ENCODE peak calls at places on chromosome 21, in nine cellular contexts. A is activated T-cell treated with anti-CD3 and anti-CD28 coated beads for 1 hour, O is cardiac fibroblast, F is hypothalamus, I is GDM1, M is H54, B is GM10248, N is HFF-Myc, T is GM23338. U is an unnamed sample.
A peak's percentile ranks its signal among the peaks of the same experiment; 100 is the strongest.

GRCh38 chr21:25907573-25908275 is 173.0 kb downstream of the GABPA start:
- DNase-seq in T (no peak), I (no peak), O (no peak), F (peak; percentile 17), M (no peak), A (no peak), B (no peak), N (no peak), U (no peak)

GRCh38 chr21:42198949-42199348 is 20.0 kb upstream of the ABCG1 start:
- DNase-seq in I (no peak), A (no peak), F (no peak), B (no peak), N (no peak), O (no peak), M (no peak), T (no peak), U (no peak)

GRCh38 chr21:20272791-20273362 is 725.3 kb upstream of the NCAM2 start:
- DNase-seq in T (no peak), A (no peak), O (no peak), N (no peak), B (no peak), F (no peak), I (peak; percentile 17), M (no peak), U (no peak)

GRCh38 chr21:40793057-40793456 is 53.9 kb downstream of the DSCAM start:
- DNase-seq in B (no peak), F (no peak), A (no peak), I (no peak), N (no peak), O (no peak), T (no peak), M (no peak), U (no peak)

GRCh38 chr21:17442174-17442573 is 70.7 kb upstream of the CXADR start:
- DNase-seq in B (no peak), T (no peak), A (no peak), F (no peak), O (no peak), I (no peak), M (no peak), N (no peak), U (no peak)

GRCh38 chr21:33870768-33871167 is 44.8 kb downstream of the ATP5PO start:
- DNase-seq in O (no peak), N (no peak), B (no peak), I (no peak), T (no peak), F (no peak), M (no peak), A (no peak), U (no peak)

GRCh38 chr21:31730687-31731111 is 1.2 kb downstream of the SCAF4 start:
- DNase-seq in T (peak; percentile 97), N (no peak), B (no peak), I (no peak), F (peak; percentile 20), A (no peak), M (no peak), O (peak; percentile 44), U (no peak)

GRCh38 chr21:33441489-33442477 is 38.0 kb downstream of the TMEM50B start:
- DNase-seq in M (peak; percentile 65), I (no peak), T (no peak), N (peak; percentile 58), O (peak; percentile 80), A (no peak), F (no peak), B (peak; percentile 73), U (no peak)

GRCh38 chr21:36487641-36488307 is 7.9 kb upstream of the CLDN14 start:
- DNase-seq in A (no peak), F (no peak), I (no peak), B (no peak), T (no peak), O (peak; percentile 30), M (no peak), N (no peak), U (no peak)

GRCh38 chr21:44002511-44002910 is 9.6 kb upstream of the TRAPPC10 start:
- DNase-seq in N (no peak), M (no peak), F (no peak), A (no peak), I (no peak), O (no peak), B (no peak), T (no peak), U (no peak)

GRCh38 chr21:45875881-45876280 is 105.7 kb upstream of the COL6A1 start:
- DNase-seq in N (no peak), I (no peak), M (no peak), A (no peak), B (no peak), T (no peak), O (no peak), F (no peak), U (no peak)

GRCh38 chr21:38787461-38788274 is 18.1 kb upstream of the ETS2 start:
- DNase-seq in T (peak; percentile 37), N (peak; percentile 73), O (peak; percentile 29), I (no peak), A (no peak), B (peak; percentile 34), M (peak; percentile 92), F (no peak), U (no peak)

GRCh38 chr21:32940079-32941014 is 85.4 kb upstream of the OLIG2 start:
- DNase-seq in F (peak; percentile 58), I (peak; percentile 28), O (peak; percentile 65), B (peak; percentile 47), T (peak; percentile 89), N (no peak), M (peak; percentile 36), A (peak; percentile 30), U (peak; percentile 15)

GRCh38 chr21:42115136-42115683 is 44.1 kb downstream of the UMODL1 start:
- DNase-seq in T (no peak), A (no peak), N (no peak), I (no peak), F (no peak), B (no peak), M (no peak), O (no peak), U (no peak)

GRCh38 chr21:20591294-20591693 is 406.9 kb upstream of the NCAM2 start:
- DNase-seq in I (no peak), M (no peak), N (no peak), T (no peak), A (no peak), F (no peak), O (no peak), B (no peak), U (no peak)